ENCODE peak calls at places on chromosomes 2 and 18, in five cellular contexts. K is LoVo; A is CD8-positive, alpha-beta T cell; N is A549; M is T-helper 22 cell. B is an unnamed sample.

GRCh38 chr2:48588745-48589144 is 28.9 kb upstream of the GTF2A1L start:
- DNase-seq in A (no peak), K (no peak), N (no peak), M (no peak), B (no peak)

GRCh38 chr2:240879105-240879504 is 10.5 kb downstream of the AGXT start:
- DNase-seq in N (no peak), A (no peak), M (no peak), K (no peak), B (no peak)

GRCh38 chr2:71862921-71863320 is 284.7 kb downstream of the CYP26B1 start:
- DNase-seq in A (no peak), N (no peak), K (no peak), M (no peak), B (no peak)

GRCh38 chr2:210895132-210895531 is 338.7 kb downstream of the CPS1 start:
- DNase-seq in K (no peak), N (peak; percentile 1), A (no peak), M (no peak), B (no peak)

GRCh38 chr2:224865016-224865415 is 148.9 kb upstream of the CCDC195 start:
- DNase-seq in M (no peak), N (no peak), K (no peak), A (no peak), B (no peak)

GRCh38 chr18:46657115-46657955 is at the start of gene LOXHD1:
- DNase-seq in K (no peak), M (no peak), N (no peak), A (no peak), B (no peak)

GRCh38 chr2:38866773-38867443 is 8.8 kb downstream of the DHX57 start:
- DNase-seq in A (no peak), M (no peak), K (no peak), N (no peak), B (no peak)

GRCh38 chr2:241770185-241770935 is 6.3 kb upstream of the GAL3ST2 start:
- DNase-seq in N (no peak), M (no peak), A (no peak), K (no peak), B (no peak)

GRCh38 chr2:168087406-168087805 is 160.0 kb downstream of the STK39 start:
- DNase-seq in N (no peak), M (no peak), A (no peak), K (no peak), B (no peak)

GRCh38 chr18:48031641-48032040 is 101.2 kb upstream of the SMAD2 start:
- DNase-seq in A (no peak), N (no peak), K (no peak), M (no peak), B (no peak)

GRCh38 chr2:174078275-174078674 is 113.1 kb upstream of the SP3 start:
- DNase-seq in A (no peak), K (no peak), M (no peak), N (no peak), B (no peak)

GRCh38 chr2:34892286-34892685 is 1293.2 kb upstream of the FAM98A start:
- DNase-seq in A (no peak), N (no peak), K (no peak), M (no peak), B (no peak)

GRCh38 chr2:205133544-205133943 is 548.8 kb upstream of the NRP2 start:
- DNase-seq in A (no peak), K (no peak), N (no peak), M (no peak), B (no peak)

GRCh38 chr2:119810039-119810630 is 50.4 kb downstream of the PTPN4 start:
- DNase-seq in M (no peak), A (no peak), N (no peak), K (no peak), B (no peak)

GRCh38 chr2:175207741-175208438 is 26.4 kb upstream of the ATP5MC3 start:
- DNase-seq in N (no peak), M (no peak), K (no peak), A (no peak), B (no peak)

GRCh38 chr2:71791051-71791450 is 337.7 kb downstream of the DYSF start:
- DNase-seq in N (no peak), K (no peak), A (no peak), M (no peak), B (no peak)

GRCh38 chr2:36403675-36404230 is 48.2 kb downstream of the CRIM1 start:
- DNase-seq in M (no peak), K (peak; percentile 75), N (peak; percentile 97), A (no peak), B (no peak)

GRCh38 chr2:202113571-202114142 is 40.6 kb downstream of the KIAA2012 start:
- DNase-seq in K (no peak), N (peak; percentile 27), M (no peak), A (no peak), B (no peak)

B was measured in breast epithelium.